ENCODE peak calls at places on chromosome 17, in six cellular contexts. One of them, this sample, is unnamed.
A peak's percentile ranks its signal among the peaks of the same experiment; 100 is the strongest.

GRCh38 chr17:45910667-45911066 is 16.3 kb downstream of the MAPT start:
- DNase-seq in NCI-H2081 treated with DMSO at 0.1 percent for 48 hours: no peak
- DNase-seq in Caki2: no peak
- DNase-seq in progenitor cell of endocrine pancreas: no peak
- DNase-seq in activated CD4-positive, alpha-beta T cell treated with anti-CD3 and anti-CD28 coated beads, Interleukin-2, amount 10 ng/mL, durations not matched to agents 7 days and 5 days: no peak
- DNase-seq in NCI-H2029: no peak
- DNase-seq in this sample: no peak

GRCh38 chr17:10429416-10430045 is 7.8 kb upstream of the MYH8 start:
- DNase-seq in progenitor cell of endocrine pancreas: no peak
- DNase-seq in NCI-H2081 treated with DMSO at 0.1 percent for 48 hours: no peak
- DNase-seq in activated CD4-positive, alpha-beta T cell treated with anti-CD3 and anti-CD28 coated beads, Interleukin-2, amount 10 ng/mL, durations not matched to agents 7 days and 5 days: no peak
- DNase-seq in NCI-H2029: no peak
- DNase-seq in Caki2: no peak
- DNase-seq in this sample: no peak

GRCh38 chr17:58337600-58338453 is 9.2 kb upstream of the TSPOAP1 start:
- DNase-seq in progenitor cell of endocrine pancreas: no peak
- DNase-seq in activated CD4-positive, alpha-beta T cell treated with anti-CD3 and anti-CD28 coated beads, Interleukin-2, amount 10 ng/mL, durations not matched to agents 7 days and 5 days: peak; percentile 95
- DNase-seq in NCI-H2081 treated with DMSO at 0.1 percent for 48 hours: no peak
- DNase-seq in NCI-H2029: no peak
- DNase-seq in Caki2: no peak
- DNase-seq in this sample: no peak

GRCh38 chr17:30970757-30971567 is at the start of gene RNF135:
- DNase-seq in progenitor cell of endocrine pancreas: peak; percentile 66
- DNase-seq in activated CD4-positive, alpha-beta T cell treated with anti-CD3 and anti-CD28 coated beads, Interleukin-2, amount 10 ng/mL, durations not matched to agents 7 days and 5 days: peak; percentile 61
- DNase-seq in NCI-H2029: peak; percentile 14
- DNase-seq in NCI-H2081 treated with DMSO at 0.1 percent for 48 hours: no peak
- DNase-seq in Caki2: peak; percentile 96
- DNase-seq in this sample: peak; percentile 71

GRCh38 chr17:79749156-79749815 is 18.5 kb downstream of the ENPP7 start:
- DNase-seq in NCI-H2081 treated with DMSO at 0.1 percent for 48 hours: no peak
- DNase-seq in NCI-H2029: no peak
- DNase-seq in progenitor cell of endocrine pancreas: no peak
- DNase-seq in activated CD4-positive, alpha-beta T cell treated with anti-CD3 and anti-CD28 coated beads, Interleukin-2, amount 10 ng/mL, durations not matched to agents 7 days and 5 days: no peak
- DNase-seq in Caki2: peak; percentile 68
- DNase-seq in this sample: peak; percentile 76

GRCh38 chr17:62017912-62018311 is 47.2 kb downstream of the MED13 start:
- DNase-seq in NCI-H2029: no peak
- DNase-seq in NCI-H2081 treated with DMSO at 0.1 percent for 48 hours: no peak
- DNase-seq in activated CD4-positive, alpha-beta T cell treated with anti-CD3 and anti-CD28 coated beads, Interleukin-2, amount 10 ng/mL, durations not matched to agents 7 days and 5 days: no peak
- DNase-seq in Caki2: no peak
- DNase-seq in progenitor cell of endocrine pancreas: no peak
- DNase-seq in this sample: peak; percentile 34

GRCh38 chr17:43667506-43668438 is 6.0 kb upstream of the MEOX1 start:
- DNase-seq in activated CD4-positive, alpha-beta T cell treated with anti-CD3 and anti-CD28 coated beads, Interleukin-2, amount 10 ng/mL, durations not matched to agents 7 days and 5 days: no peak
- DNase-seq in Caki2: no peak
- DNase-seq in progenitor cell of endocrine pancreas: no peak
- DNase-seq in NCI-H2081 treated with DMSO at 0.1 percent for 48 hours: no peak
- DNase-seq in NCI-H2029: no peak
- DNase-seq in this sample: peak; percentile 73

GRCh38 chr17:54408741-54409140 is 491.9 kb upstream of the TOM1L1 start:
- DNase-seq in progenitor cell of endocrine pancreas: no peak
- DNase-seq in Caki2: peak; percentile 19
- DNase-seq in activated CD4-positive, alpha-beta T cell treated with anti-CD3 and anti-CD28 coated beads, Interleukin-2, amount 10 ng/mL, durations not matched to agents 7 days and 5 days: no peak
- DNase-seq in NCI-H2081 treated with DMSO at 0.1 percent for 48 hours: no peak
- DNase-seq in NCI-H2029: no peak
- DNase-seq in this sample: no peak

GRCh38 chr17:73297934-73298861 is 13.6 kb downstream of the CDC42EP4 start:
- DNase-seq in progenitor cell of endocrine pancreas: no peak
- DNase-seq in NCI-H2029: no peak
- DNase-seq in Caki2: no peak
- DNase-seq in NCI-H2081 treated with DMSO at 0.1 percent for 48 hours: no peak
- DNase-seq in activated CD4-positive, alpha-beta T cell treated with anti-CD3 and anti-CD28 coated beads, Interleukin-2, amount 10 ng/mL, durations not matched to agents 7 days and 5 days: no peak
- DNase-seq in this sample: no peak

GRCh38 chr17:19004601-19005441 is at the start of gene FAM83G:
- DNase-seq in Caki2: peak; percentile 63
- DNase-seq in NCI-H2029: peak; percentile 9
- DNase-seq in NCI-H2081 treated with DMSO at 0.1 percent for 48 hours: no peak
- DNase-seq in progenitor cell of endocrine pancreas: peak; percentile 34
- DNase-seq in activated CD4-positive, alpha-beta T cell treated with anti-CD3 and anti-CD28 coated beads, Interleukin-2, amount 10 ng/mL, durations not matched to agents 7 days and 5 days: peak; percentile 80
- DNase-seq in this sample: no peak

GRCh38 chr17:15249487-15249886 is 15.6 kb downstream of the PMP22 start:
- DNase-seq in NCI-H2081 treated with DMSO at 0.1 percent for 48 hours: no peak
- DNase-seq in Caki2: no peak
- DNase-seq in progenitor cell of endocrine pancreas: no peak
- DNase-seq in activated CD4-positive, alpha-beta T cell treated with anti-CD3 and anti-CD28 coated beads, Interleukin-2, amount 10 ng/mL, durations not matched to agents 7 days and 5 days: no peak
- DNase-seq in NCI-H2029: no peak
- DNase-seq in this sample: no peak

GRCh38 chr17:76370261-76370993 is 14.0 kb upstream of the SPHK1 start:
- DNase-seq in NCI-H2081 treated with DMSO at 0.1 percent for 48 hours: no peak
- DNase-seq in progenitor cell of endocrine pancreas: no peak
- DNase-seq in NCI-H2029: no peak
- DNase-seq in activated CD4-positive, alpha-beta T cell treated with anti-CD3 and anti-CD28 coated beads, Interleukin-2, amount 10 ng/mL, durations not matched to agents 7 days and 5 days: no peak
- DNase-seq in Caki2: peak; percentile 66
- DNase-seq in this sample: peak; percentile 99

GRCh38 chr17:28975634-28976033 is 24.3 kb upstream of the PHF12 start:
- DNase-seq in activated CD4-positive, alpha-beta T cell treated with anti-CD3 and anti-CD28 coated beads, Interleukin-2, amount 10 ng/mL, durations not matched to agents 7 days and 5 days: no peak
- DNase-seq in progenitor cell of endocrine pancreas: no peak
- DNase-seq in NCI-H2029: no peak
- DNase-seq in NCI-H2081 treated with DMSO at 0.1 percent for 48 hours: no peak
- DNase-seq in Caki2: no peak
- DNase-seq in this sample: no peak

GRCh38 chr17:77217566-77217965 is 76.8 kb downstream of the SEC14L1 start:
- DNase-seq in NCI-H2029: no peak
- DNase-seq in activated CD4-positive, alpha-beta T cell treated with anti-CD3 and anti-CD28 coated beads, Interleukin-2, amount 10 ng/mL, durations not matched to agents 7 days and 5 days: no peak
- DNase-seq in NCI-H2081 treated with DMSO at 0.1 percent for 48 hours: no peak
- DNase-seq in progenitor cell of endocrine pancreas: no peak
- DNase-seq in Caki2: no peak
- DNase-seq in this sample: no peak

GRCh38 chr17:3657588-3657869 is 10.8 kb downstream of the TAX1BP3 start:
- DNase-seq in activated CD4-positive, alpha-beta T cell treated with anti-CD3 and anti-CD28 coated beads, Interleukin-2, amount 10 ng/mL, durations not matched to agents 7 days and 5 days: no peak
- DNase-seq in NCI-H2081 treated with DMSO at 0.1 percent for 48 hours: no peak
- DNase-seq in NCI-H2029: no peak
- DNase-seq in Caki2: no peak
- DNase-seq in progenitor cell of endocrine pancreas: no peak
- DNase-seq in this sample: no peak

GRCh38 chr17:15973016-15973415 is 26.5 kb downstream of the ZSWIM7 start:
- DNase-seq in activated CD4-positive, alpha-beta T cell treated with anti-CD3 and anti-CD28 coated beads, Interleukin-2, amount 10 ng/mL, durations not matched to agents 7 days and 5 days: no peak
- DNase-seq in progenitor cell of endocrine pancreas: no peak
- DNase-seq in Caki2: no peak
- DNase-seq in NCI-H2029: no peak
- DNase-seq in NCI-H2081 treated with DMSO at 0.1 percent for 48 hours: no peak
- DNase-seq in this sample: peak; percentile 47

GRCh38 chr17:44990994-44991393 is 22.9 kb upstream of the C1QL1 start:
- DNase-seq in NCI-H2081 treated with DMSO at 0.1 percent for 48 hours: no peak
- DNase-seq in activated CD4-positive, alpha-beta T cell treated with anti-CD3 and anti-CD28 coated beads, Interleukin-2, amount 10 ng/mL, durations not matched to agents 7 days and 5 days: no peak
- DNase-seq in progenitor cell of endocrine pancreas: no peak
- DNase-seq in NCI-H2029: no peak
- DNase-seq in Caki2: no peak
- DNase-seq in this sample: peak; percentile 65

GRCh38 chr17:58960068-58960467 is 146.6 kb downstream of the TRIM37 start:
- DNase-seq in Caki2: peak; percentile 56
- DNase-seq in progenitor cell of endocrine pancreas: no peak
- DNase-seq in NCI-H2081 treated with DMSO at 0.1 percent for 48 hours: no peak
- DNase-seq in activated CD4-positive, alpha-beta T cell treated with anti-CD3 and anti-CD28 coated beads, Interleukin-2, amount 10 ng/mL, durations not matched to agents 7 days and 5 days: no peak
- DNase-seq in NCI-H2029: peak; percentile 48
- DNase-seq in this sample: peak; percentile 87

GRCh38 chr17:17382901-17383300 is 79.7 kb downstream of the NT5M start:
- DNase-seq in progenitor cell of endocrine pancreas: no peak
- DNase-seq in NCI-H2081 treated with DMSO at 0.1 percent for 48 hours: no peak
- DNase-seq in Caki2: no peak
- DNase-seq in activated CD4-positive, alpha-beta T cell treated with anti-CD3 and anti-CD28 coated beads, Interleukin-2, amount 10 ng/mL, durations not matched to agents 7 days and 5 days: no peak
- DNase-seq in NCI-H2029: no peak
- DNase-seq in this sample: no peak

GRCh38 chr17:70552230-70552981 is 383.1 kb downstream of the KCNJ2 start:
- DNase-seq in Caki2: peak; percentile 50
- DNase-seq in NCI-H2029: peak; percentile 22
- DNase-seq in NCI-H2081 treated with DMSO at 0.1 percent for 48 hours: no peak
- DNase-seq in progenitor cell of endocrine pancreas: no peak
- DNase-seq in activated CD4-positive, alpha-beta T cell treated with anti-CD3 and anti-CD28 coated beads, Interleukin-2, amount 10 ng/mL, durations not matched to agents 7 days and 5 days: no peak
- DNase-seq in this sample: peak; percentile 80

GRCh38 chr17:9937164-9937835 is 32.2 kb upstream of the RCVRN start:
- DNase-seq in Caki2: no peak
- DNase-seq in activated CD4-positive, alpha-beta T cell treated with anti-CD3 and anti-CD28 coated beads, Interleukin-2, amount 10 ng/mL, durations not matched to agents 7 days and 5 days: no peak
- DNase-seq in NCI-H2029: no peak
- DNase-seq in progenitor cell of endocrine pancreas: no peak
- DNase-seq in NCI-H2081 treated with DMSO at 0.1 percent for 48 hours: no peak
- DNase-seq in this sample: no peak

GRCh38 chr17:27668488-27668823 is 37.5 kb downstream of the LGALS9 start:
- DNase-seq in NCI-H2081 treated with DMSO at 0.1 percent for 48 hours: no peak
- DNase-seq in NCI-H2029: no peak
- DNase-seq in Caki2: no peak
- DNase-seq in activated CD4-positive, alpha-beta T cell treated with anti-CD3 and anti-CD28 coated beads, Interleukin-2, amount 10 ng/mL, durations not matched to agents 7 days and 5 days: no peak
- DNase-seq in progenitor cell of endocrine pancreas: no peak
- DNase-seq in this sample: no peak

GRCh38 chr17:77462101-77462500 is 321.3 kb downstream of the SEC14L1 start:
- DNase-seq in progenitor cell of endocrine pancreas: no peak
- DNase-seq in NCI-H2081 treated with DMSO at 0.1 percent for 48 hours: no peak
- DNase-seq in activated CD4-positive, alpha-beta T cell treated with anti-CD3 and anti-CD28 coated beads, Interleukin-2, amount 10 ng/mL, durations not matched to agents 7 days and 5 days: peak; percentile 69
- DNase-seq in Caki2: no peak
- DNase-seq in NCI-H2029: no peak
- DNase-seq in this sample: no peak

GRCh38 chr17:31515226-31515759 is 123.8 kb downstream of the RAB11FIP4 start:
- DNase-seq in Caki2: no peak
- DNase-seq in NCI-H2029: no peak
- DNase-seq in activated CD4-positive, alpha-beta T cell treated with anti-CD3 and anti-CD28 coated beads, Interleukin-2, amount 10 ng/mL, durations not matched to agents 7 days and 5 days: no peak
- DNase-seq in progenitor cell of endocrine pancreas: no peak
- DNase-seq in NCI-H2081 treated with DMSO at 0.1 percent for 48 hours: no peak
- DNase-seq in this sample: no peak

GRCh38 chr17:40846515-40847155 is 20.4 kb downstream of the KRT12 start:
- DNase-seq in progenitor cell of endocrine pancreas: no peak
- DNase-seq in NCI-H2081 treated with DMSO at 0.1 percent for 48 hours: no peak
- DNase-seq in Caki2: no peak
- DNase-seq in activated CD4-positive, alpha-beta T cell treated with anti-CD3 and anti-CD28 coated beads, Interleukin-2, amount 10 ng/mL, durations not matched to agents 7 days and 5 days: no peak
- DNase-seq in NCI-H2029: no peak
- DNase-seq in this sample: peak; percentile 61

GRCh38 chr17:81429813-81430510 is 34.7 kb downstream of the BAHCC1 start:
- DNase-seq in Caki2: no peak
- DNase-seq in activated CD4-positive, alpha-beta T cell treated with anti-CD3 and anti-CD28 coated beads, Interleukin-2, amount 10 ng/mL, durations not matched to agents 7 days and 5 days: no peak
- DNase-seq in NCI-H2029: no peak
- DNase-seq in NCI-H2081 treated with DMSO at 0.1 percent for 48 hours: no peak
- DNase-seq in progenitor cell of endocrine pancreas: no peak
- DNase-seq in this sample: no peak

GRCh38 chr17:30376621-30377452 is 1.9 kb upstream of the CPD start:
- DNase-seq in NCI-H2081 treated with DMSO at 0.1 percent for 48 hours: no peak
- DNase-seq in activated CD4-positive, alpha-beta T cell treated with anti-CD3 and anti-CD28 coated beads, Interleukin-2, amount 10 ng/mL, durations not matched to agents 7 days and 5 days: no peak
- DNase-seq in progenitor cell of endocrine pancreas: no peak
- DNase-seq in Caki2: peak; percentile 81
- DNase-seq in NCI-H2029: peak; percentile 88
- DNase-seq in this sample: peak; percentile 55

GRCh38 chr17:42895185-42895555 is 5.4 kb upstream of the G6PC1 start:
- DNase-seq in NCI-H2029: no peak
- DNase-seq in NCI-H2081 treated with DMSO at 0.1 percent for 48 hours: no peak
- DNase-seq in progenitor cell of endocrine pancreas: no peak
- DNase-seq in activated CD4-positive, alpha-beta T cell treated with anti-CD3 and anti-CD28 coated beads, Interleukin-2, amount 10 ng/mL, durations not matched to agents 7 days and 5 days: no peak
- DNase-seq in Caki2: peak; percentile 61
- DNase-seq in this sample: peak; percentile 82

GRCh38 chr17:2853722-2854580 is 57.7 kb downstream of the RAP1GAP2 start:
- DNase-seq in NCI-H2081 treated with DMSO at 0.1 percent for 48 hours: no peak
- DNase-seq in NCI-H2029: no peak
- DNase-seq in Caki2: peak; percentile 21
- DNase-seq in activated CD4-positive, alpha-beta T cell treated with anti-CD3 and anti-CD28 coated beads, Interleukin-2, amount 10 ng/mL, durations not matched to agents 7 days and 5 days: peak; percentile 12
- DNase-seq in progenitor cell of endocrine pancreas: peak; percentile 56
- DNase-seq in this sample: peak; percentile 34

GRCh38 chr17:72720494-72720825 is 372.0 kb downstream of the SLC39A11 start:
- DNase-seq in activated CD4-positive, alpha-beta T cell treated with anti-CD3 and anti-CD28 coated beads, Interleukin-2, amount 10 ng/mL, durations not matched to agents 7 days and 5 days: no peak
- DNase-seq in NCI-H2081 treated with DMSO at 0.1 percent for 48 hours: no peak
- DNase-seq in progenitor cell of endocrine pancreas: no peak
- DNase-seq in Caki2: no peak
- DNase-seq in NCI-H2029: no peak
- DNase-seq in this sample: no peak

GRCh38 chr17:55198690-55199370 is 65.9 kb upstream of the HLF start:
- DNase-seq in Caki2: no peak
- DNase-seq in NCI-H2081 treated with DMSO at 0.1 percent for 48 hours: no peak
- DNase-seq in activated CD4-positive, alpha-beta T cell treated with anti-CD3 and anti-CD28 coated beads, Interleukin-2, amount 10 ng/mL, durations not matched to agents 7 days and 5 days: no peak
- DNase-seq in progenitor cell of endocrine pancreas: no peak
- DNase-seq in NCI-H2029: no peak
- DNase-seq in this sample: no peak

GRCh38 chr17:69760562-69760961 is 314.5 kb upstream of the KCNJ16 start:
- DNase-seq in progenitor cell of endocrine pancreas: no peak
- DNase-seq in activated CD4-positive, alpha-beta T cell treated with anti-CD3 and anti-CD28 coated beads, Interleukin-2, amount 10 ng/mL, durations not matched to agents 7 days and 5 days: no peak
- DNase-seq in Caki2: no peak
- DNase-seq in NCI-H2081 treated with DMSO at 0.1 percent for 48 hours: no peak
- DNase-seq in NCI-H2029: no peak
- DNase-seq in this sample: no peak

GRCh38 chr17:11555530-11555929 is 42.7 kb upstream of the DNAH9 start:
- DNase-seq in progenitor cell of endocrine pancreas: no peak
- DNase-seq in activated CD4-positive, alpha-beta T cell treated with anti-CD3 and anti-CD28 coated beads, Interleukin-2, amount 10 ng/mL, durations not matched to agents 7 days and 5 days: no peak
- DNase-seq in NCI-H2081 treated with DMSO at 0.1 percent for 48 hours: no peak
- DNase-seq in NCI-H2029: no peak
- DNase-seq in Caki2: no peak
- DNase-seq in this sample: no peak

GRCh38 chr17:82158825-82159224 is 53.8 kb downstream of the CCDC57 start:
- DNase-seq in progenitor cell of endocrine pancreas: no peak
- DNase-seq in NCI-H2029: no peak
- DNase-seq in NCI-H2081 treated with DMSO at 0.1 percent for 48 hours: no peak
- DNase-seq in Caki2: no peak
- DNase-seq in activated CD4-positive, alpha-beta T cell treated with anti-CD3 and anti-CD28 coated beads, Interleukin-2, amount 10 ng/mL, durations not matched to agents 7 days and 5 days: no peak
- DNase-seq in this sample: no peak

GRCh38 chr17:1060991-1061390 is 64.1 kb downstream of the TIMM22 start:
- DNase-seq in NCI-H2081 treated with DMSO at 0.1 percent for 48 hours: no peak
- DNase-seq in activated CD4-positive, alpha-beta T cell treated with anti-CD3 and anti-CD28 coated beads, Interleukin-2, amount 10 ng/mL, durations not matched to agents 7 days and 5 days: peak; percentile 15
- DNase-seq in Caki2: peak; percentile 88
- DNase-seq in NCI-H2029: no peak
- DNase-seq in progenitor cell of endocrine pancreas: no peak
- DNase-seq in this sample: peak; percentile 95

GRCh38 chr17:75516619-75517276 is 420 bp downstream of the TSEN54 start:
- DNase-seq in Caki2: no peak
- DNase-seq in NCI-H2081 treated with DMSO at 0.1 percent for 48 hours: no peak
- DNase-seq in activated CD4-positive, alpha-beta T cell treated with anti-CD3 and anti-CD28 coated beads, Interleukin-2, amount 10 ng/mL, durations not matched to agents 7 days and 5 days: peak; percentile 30
- DNase-seq in progenitor cell of endocrine pancreas: peak; percentile 53
- DNase-seq in NCI-H2029: no peak
- DNase-seq in this sample: peak; percentile 21

GRCh38 chr17:42456223-42457106 is 2.2 kb upstream of the ATP6V0A1 start:
- DNase-seq in Caki2: peak; percentile 35
- DNase-seq in activated CD4-positive, alpha-beta T cell treated with anti-CD3 and anti-CD28 coated beads, Interleukin-2, amount 10 ng/mL, durations not matched to agents 7 days and 5 days: peak; percentile 34
- DNase-seq in NCI-H2081 treated with DMSO at 0.1 percent for 48 hours: no peak
- DNase-seq in progenitor cell of endocrine pancreas: no peak
- DNase-seq in NCI-H2029: no peak
- DNase-seq in this sample: no peak